ENCODE peak calls at places on chromosomes 11 and 22, in five cellular contexts. R is NT2/D1, Q is HEK293T, D is HepG2, G is H1. A is an unnamed sample.
A peak's percentile ranks its signal among the peaks of the same experiment; 100 is the strongest.

GRCh38 chr11:69874984-69875673 is 55.9 kb upstream of the FGF3 start:
- DNase-seq in R (no peak), Q (no peak), D (no peak), G (peak; percentile 41), A (no peak)

GRCh38 chr11:65425105-65425970 is 2.7 kb downstream of the NEAT1 start:
- DNase-seq in R (no peak), Q (no peak), D (no peak), G (no peak), A (no peak)

GRCh38 chr11:129939510-129939909 is 44.1 kb upstream of the NFRKB start:
- DNase-seq in R (no peak), Q (no peak), D (no peak), G (no peak), A (no peak)

GRCh38 chr22:37491559-37492427 is 5.6 kb upstream of the MFNG start:
- DNase-seq in R (no peak), Q (no peak), D (no peak), G (no peak), A (no peak)

GRCh38 chr22:22550789-22551434 is 8.2 kb downstream of the PRAME start:
- DNase-seq in R (no peak), Q (no peak), D (no peak), G (no peak), A (no peak)

GRCh38 chr11:74044538-74044937 is 35.7 kb upstream of the UCP3 start:
- DNase-seq in R (no peak), Q (no peak), D (no peak), G (no peak), A (no peak)

GRCh38 chr22:28441720-28442263 is 237.8 kb downstream of the TTC28 start:
- DNase-seq in R (no peak), Q (no peak), D (peak; percentile 73), G (no peak), A (no peak)

GRCh38 chr11:46117842-46118241 is 3.4 kb downstream of the PHF21A start:
- DNase-seq in R (no peak), Q (no peak), D (no peak), G (no peak), A (no peak)

GRCh38 chr11:107592813-107593212 is 1.9 kb downstream of the ELMOD1 start:
- DNase-seq in R (no peak), Q (no peak), D (no peak), G (no peak), A (no peak)

GRCh38 chr22:49727881-49728563 is 99.7 kb downstream of the BRD1 start:
- DNase-seq in R (no peak), Q (no peak), D (no peak), G (no peak), A (no peak)

GRCh38 chr11:20022363-20023081 is 137.8 kb downstream of the DBX1 start:
- DNase-seq in R (peak; percentile 59), Q (peak; percentile 55), D (peak; percentile 79), G (peak; percentile 70), A (no peak)

DNA sequence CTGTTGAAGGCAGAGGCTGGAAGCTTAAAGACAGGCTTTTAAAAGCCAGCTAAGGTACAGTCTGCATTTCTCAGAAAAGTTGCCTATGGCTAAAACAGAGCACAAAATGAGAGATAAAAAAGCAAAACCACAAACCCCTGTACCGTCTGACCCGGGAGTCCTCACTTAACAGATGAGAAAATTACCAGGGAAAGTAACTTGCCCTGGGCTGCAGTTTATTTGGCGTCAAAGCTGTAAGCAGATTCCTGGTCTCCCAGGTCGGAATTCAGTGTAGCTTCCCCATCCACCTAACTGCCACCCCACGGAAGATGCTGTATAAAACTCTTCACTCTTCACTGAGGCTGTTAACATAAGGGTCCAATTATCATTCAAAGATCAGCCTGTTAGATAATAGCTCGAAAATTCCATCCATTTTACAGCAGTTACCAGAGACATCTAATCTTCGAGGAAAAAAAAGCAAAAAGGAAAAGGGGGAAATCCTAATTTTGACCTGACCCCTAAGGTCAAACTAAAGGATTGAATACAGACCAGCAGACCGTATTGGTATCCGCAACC is 1.5 kb downstream of the TCF20 start:
- DNase-seq in R (no peak), Q (no peak), D (no peak), G (no peak), A (no peak)
- TF ChIP-seq SUZ12 in R (no peak), Q (no peak), D (no peak), G (no peak), A (no peak)

GRCh38 chr11:9462806-9463537 is 2.2 kb downstream of the ZNF143 start:
- DNase-seq in R (no peak), Q (no peak), D (peak; percentile 32), G (no peak), A (peak; percentile 59)
- TF ChIP-seq SUZ12 in R (no peak), Q (no peak), D (no peak), G (no peak), A (no peak)

GRCh38 chr11:76910620-76911414 is 50.1 kb downstream of the ACER3 start:
- DNase-seq in R (peak; percentile 36), Q (no peak), D (no peak), G (no peak), A (no peak)
- TF ChIP-seq SUZ12 in R (no peak), Q (no peak), D (no peak), G (no peak), A (no peak)

GRCh38 chr11:71342116-71342515 is 89.7 kb upstream of the SHANK2 start:
- DNase-seq in R (no peak), Q (no peak), D (no peak), G (no peak), A (no peak)

GRCh38 chr11:71341596-71341995 is 89.2 kb upstream of the SHANK2 start:
- DNase-seq in R (no peak), Q (no peak), D (no peak), G (no peak), A (no peak)

GRCh38 chr11:71341173-71341572 is 88.8 kb upstream of the SHANK2 start:
- DNase-seq in R (no peak), Q (no peak), D (no peak), G (no peak), A (no peak)

GRCh38 chr11:71343828-71344400 is 91.5 kb upstream of the SHANK2 start:
- DNase-seq in R (no peak), Q (no peak), D (no peak), G (no peak), A (no peak)

DNA sequence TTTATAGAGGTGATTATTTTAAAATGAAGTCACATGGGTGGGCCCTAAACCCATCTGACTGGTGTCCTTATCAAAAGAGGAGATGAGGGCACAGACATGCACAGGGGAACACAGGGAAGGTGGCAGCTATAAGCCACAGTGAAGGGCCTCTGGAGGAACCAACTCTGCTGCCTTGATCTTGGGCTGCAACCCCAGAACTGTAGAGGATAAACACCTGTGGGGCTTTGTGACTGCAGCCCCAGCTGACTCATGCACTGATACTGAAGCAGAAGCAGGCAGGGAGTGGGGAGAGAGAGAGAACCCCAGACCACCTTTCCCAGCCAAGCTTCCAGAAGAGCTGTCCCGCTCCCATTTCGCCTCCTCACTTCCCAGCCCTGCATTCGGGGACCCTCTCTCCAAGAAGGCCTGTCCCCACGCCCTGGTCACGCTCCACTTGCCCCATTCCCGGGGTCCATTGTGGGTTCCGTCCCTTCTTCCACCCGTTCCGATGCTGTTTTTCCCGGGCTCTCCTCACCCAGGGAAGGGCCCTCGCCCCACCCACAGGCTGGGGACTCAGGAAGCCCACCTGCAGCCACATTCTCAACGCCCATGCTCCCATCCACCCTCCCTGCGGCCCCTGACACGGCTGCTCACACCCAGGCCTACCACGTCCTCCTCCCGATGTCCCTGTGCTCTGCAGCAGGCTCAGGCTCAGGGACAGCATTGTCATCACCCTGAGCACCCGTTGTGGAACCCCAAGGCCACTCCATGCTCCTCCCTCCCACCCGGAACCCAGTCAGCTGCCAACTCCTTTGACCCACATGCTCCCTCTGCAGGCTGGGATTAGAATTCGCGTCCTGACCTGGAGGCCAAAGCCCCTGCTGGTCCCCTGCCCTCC is 90.8 kb upstream of the SHANK2 start:
- DNase-seq in R (peak; percentile 23), Q (peak; percentile 62), D (peak; percentile 77), G (peak; percentile 86), A (no peak)
- TF ChIP-seq SUZ12 in R (no peak), Q (no peak), D (no peak), G (no peak), A (no peak)

GRCh38 chr11:128809128-128809527 is 58.0 kb downstream of the KCNJ1 start:
- DNase-seq in R (no peak), Q (no peak), D (no peak), G (no peak), A (no peak)
- TF ChIP-seq SUZ12 in R (no peak), Q (no peak), D (no peak), G (no peak), A (no peak)

DNA sequence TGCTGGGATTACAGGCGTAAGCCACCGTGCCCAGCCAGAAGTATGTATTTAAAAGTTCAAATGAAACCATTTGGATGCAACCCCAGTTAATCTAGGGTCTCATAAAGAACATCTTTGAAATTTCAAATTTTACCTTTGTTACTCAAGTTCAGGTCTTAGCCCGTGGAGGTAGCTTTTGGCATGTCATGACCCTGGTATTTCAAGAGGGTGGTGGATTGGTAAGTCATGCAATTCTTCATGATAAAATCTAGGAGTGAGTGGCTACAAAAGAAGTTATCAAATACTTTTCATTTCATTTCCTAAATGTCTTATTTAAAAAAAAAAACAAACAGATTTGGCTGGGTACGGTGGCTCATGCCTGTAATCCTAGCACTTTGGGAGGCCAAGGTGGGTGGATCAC is 80.6 kb downstream of the ABTB2 start:
- DNase-seq in R (no peak), Q (no peak), D (no peak), G (no peak), A (no peak)
- TF ChIP-seq SUZ12 in R (no peak), Q (no peak), D (no peak), G (no peak), A (no peak)